ENCODE peak calls at places on chromosomes 11 and 22, in eight cellular contexts. One of them, this sample, is unnamed.

GRCh38 chr22:26564672-26565071 is 25.3 kb downstream of the TPST2 start:
- DNase-seq in anterior cingulate cortex: no peak
- DNase-seq in heart right ventricle: no peak
- DNase-seq in DMS153: no peak
- DNase-seq in ovary: no peak
- DNase-seq in CD4-positive, alpha-beta T cell: no peak
- DNase-seq in endothelial cell: no peak
- DNase-seq in stimulated activated CD8-positive, alpha-beta memory T cell treated with anti-CD3 and anti-CD28 coated beads, Interleukin-4, amount 100 ng/mL, for 1 hour: no peak
- DNase-seq in this sample: no peak

GRCh38 chr22:23754980-23755636 is 883 bp upstream of the VPREB3 start:
- DNase-seq in CD4-positive, alpha-beta T cell: no peak
- DNase-seq in anterior cingulate cortex: no peak
- DNase-seq in stimulated activated CD8-positive, alpha-beta memory T cell treated with anti-CD3 and anti-CD28 coated beads, Interleukin-4, amount 100 ng/mL, for 1 hour: no peak
- DNase-seq in endothelial cell: no peak
- DNase-seq in ovary: no peak
- DNase-seq in heart right ventricle: no peak
- DNase-seq in DMS153: no peak
- DNase-seq in this sample: no peak

GRCh38 chr11:33315822-33316221 is 58.6 kb downstream of the HIPK3 start:
- DNase-seq in CD4-positive, alpha-beta T cell: no peak
- DNase-seq in ovary: no peak
- DNase-seq in endothelial cell: no peak
- DNase-seq in heart right ventricle: no peak
- DNase-seq in stimulated activated CD8-positive, alpha-beta memory T cell treated with anti-CD3 and anti-CD28 coated beads, Interleukin-4, amount 100 ng/mL, for 1 hour: no peak
- DNase-seq in anterior cingulate cortex: no peak
- DNase-seq in DMS153: no peak
- DNase-seq in this sample: no peak

GRCh38 chr11:42528471-42528870 is 783.3 kb upstream of the API5 start:
- DNase-seq in heart right ventricle: no peak
- DNase-seq in stimulated activated CD8-positive, alpha-beta memory T cell treated with anti-CD3 and anti-CD28 coated beads, Interleukin-4, amount 100 ng/mL, for 1 hour: no peak
- DNase-seq in ovary: no peak
- DNase-seq in endothelial cell: no peak
- DNase-seq in DMS153: no peak
- DNase-seq in CD4-positive, alpha-beta T cell: no peak
- DNase-seq in anterior cingulate cortex: no peak
- DNase-seq in this sample: no peak

GRCh38 chr11:129249351-129249750 is 57.2 kb upstream of the ARHGAP32 start:
- DNase-seq in CD4-positive, alpha-beta T cell: no peak
- DNase-seq in stimulated activated CD8-positive, alpha-beta memory T cell treated with anti-CD3 and anti-CD28 coated beads, Interleukin-4, amount 100 ng/mL, for 1 hour: no peak
- DNase-seq in DMS153: no peak
- DNase-seq in heart right ventricle: no peak
- DNase-seq in ovary: no peak
- DNase-seq in endothelial cell: no peak
- DNase-seq in anterior cingulate cortex: no peak
- DNase-seq in this sample: no peak

GRCh38 chr11:113572349-113572748 is 97.2 kb upstream of the DRD2 start:
- DNase-seq in stimulated activated CD8-positive, alpha-beta memory T cell treated with anti-CD3 and anti-CD28 coated beads, Interleukin-4, amount 100 ng/mL, for 1 hour: no peak
- DNase-seq in anterior cingulate cortex: no peak
- DNase-seq in CD4-positive, alpha-beta T cell: no peak
- DNase-seq in DMS153: no peak
- DNase-seq in ovary: no peak
- DNase-seq in heart right ventricle: no peak
- DNase-seq in endothelial cell: no peak
- DNase-seq in this sample: no peak

GRCh38 chr22:24550902-24551229 is 4.1 kb downstream of the GUCD1 start:
- DNase-seq in heart right ventricle: no peak
- DNase-seq in CD4-positive, alpha-beta T cell: no peak
- DNase-seq in DMS153: no peak
- DNase-seq in stimulated activated CD8-positive, alpha-beta memory T cell treated with anti-CD3 and anti-CD28 coated beads, Interleukin-4, amount 100 ng/mL, for 1 hour: no peak
- DNase-seq in anterior cingulate cortex: no peak
- DNase-seq in ovary: no peak
- DNase-seq in endothelial cell: no peak
- DNase-seq in this sample: no peak

GRCh38 chr22:29269731-29270474 is 1.8 kb downstream of the EWSR1 start:
- DNase-seq in ovary: peak
- DNase-seq in CD4-positive, alpha-beta T cell: no peak
- DNase-seq in heart right ventricle: no peak
- DNase-seq in DMS153: no peak
- DNase-seq in endothelial cell: no peak
- DNase-seq in stimulated activated CD8-positive, alpha-beta memory T cell treated with anti-CD3 and anti-CD28 coated beads, Interleukin-4, amount 100 ng/mL, for 1 hour: no peak
- DNase-seq in anterior cingulate cortex: no peak
- DNase-seq in this sample: no peak

GRCh38 chr22:38005943-38006342 is 21.6 kb upstream of the SOX10 start:
- DNase-seq in heart right ventricle: no peak
- DNase-seq in ovary: no peak
- DNase-seq in anterior cingulate cortex: no peak
- DNase-seq in DMS153: no peak
- DNase-seq in stimulated activated CD8-positive, alpha-beta memory T cell treated with anti-CD3 and anti-CD28 coated beads, Interleukin-4, amount 100 ng/mL, for 1 hour: no peak
- DNase-seq in endothelial cell: no peak
- DNase-seq in CD4-positive, alpha-beta T cell: no peak
- DNase-seq in this sample: no peak

GRCh38 chr11:133082453-133082781 is 449.9 kb downstream of the OPCML start:
- DNase-seq in heart right ventricle: peak
- DNase-seq in stimulated activated CD8-positive, alpha-beta memory T cell treated with anti-CD3 and anti-CD28 coated beads, Interleukin-4, amount 100 ng/mL, for 1 hour: no peak
- DNase-seq in ovary: peak
- DNase-seq in CD4-positive, alpha-beta T cell: no peak
- DNase-seq in endothelial cell: peak
- DNase-seq in DMS153: no peak
- DNase-seq in anterior cingulate cortex: no peak
- DNase-seq in this sample: no peak

GRCh38 chr22:17121235-17122195 is at the start of gene TMEM121B:
- DNase-seq in anterior cingulate cortex: peak
- DNase-seq in stimulated activated CD8-positive, alpha-beta memory T cell treated with anti-CD3 and anti-CD28 coated beads, Interleukin-4, amount 100 ng/mL, for 1 hour: no peak
- DNase-seq in CD4-positive, alpha-beta T cell: no peak
- DNase-seq in heart right ventricle: peak
- DNase-seq in DMS153: peak
- DNase-seq in endothelial cell: peak
- DNase-seq in ovary: peak
- DNase-seq in this sample: peak

GRCh38 chr22:43136255-43136654 is 6.9 kb downstream of the MCAT start:
- DNase-seq in CD4-positive, alpha-beta T cell: no peak
- DNase-seq in heart right ventricle: no peak
- DNase-seq in endothelial cell: peak
- DNase-seq in stimulated activated CD8-positive, alpha-beta memory T cell treated with anti-CD3 and anti-CD28 coated beads, Interleukin-4, amount 100 ng/mL, for 1 hour: peak
- DNase-seq in DMS153: no peak
- DNase-seq in anterior cingulate cortex: no peak
- DNase-seq in ovary: no peak
- DNase-seq in this sample: no peak

GRCh38 chr22:24148586-24148985 is 32.7 kb upstream of the SUSD2 start:
- DNase-seq in CD4-positive, alpha-beta T cell: no peak
- DNase-seq in endothelial cell: no peak
- DNase-seq in heart right ventricle: no peak
- DNase-seq in stimulated activated CD8-positive, alpha-beta memory T cell treated with anti-CD3 and anti-CD28 coated beads, Interleukin-4, amount 100 ng/mL, for 1 hour: no peak
- DNase-seq in anterior cingulate cortex: no peak
- DNase-seq in DMS153: no peak
- DNase-seq in ovary: no peak
- DNase-seq in this sample: no peak

GRCh38 chr22:35230417-35230816 is 26.9 kb upstream of the HMGXB4 start:
- DNase-seq in stimulated activated CD8-positive, alpha-beta memory T cell treated with anti-CD3 and anti-CD28 coated beads, Interleukin-4, amount 100 ng/mL, for 1 hour: no peak
- DNase-seq in DMS153: no peak
- DNase-seq in anterior cingulate cortex: no peak
- DNase-seq in ovary: no peak
- DNase-seq in CD4-positive, alpha-beta T cell: no peak
- DNase-seq in heart right ventricle: no peak
- DNase-seq in endothelial cell: no peak
- DNase-seq in this sample: no peak

GRCh38 chr22:45600791-45601730 is 70.6 kb upstream of the ATXN10 start:
- DNase-seq in CD4-positive, alpha-beta T cell: no peak
- DNase-seq in endothelial cell: no peak
- DNase-seq in ovary: no peak
- DNase-seq in stimulated activated CD8-positive, alpha-beta memory T cell treated with anti-CD3 and anti-CD28 coated beads, Interleukin-4, amount 100 ng/mL, for 1 hour: no peak
- DNase-seq in heart right ventricle: no peak
- DNase-seq in DMS153: no peak
- DNase-seq in anterior cingulate cortex: no peak
- DNase-seq in this sample: no peak

GRCh38 chr22:19098157-19098556 is 24.1 kb downstream of the DGCR2 start:
- DNase-seq in heart right ventricle: no peak
- DNase-seq in stimulated activated CD8-positive, alpha-beta memory T cell treated with anti-CD3 and anti-CD28 coated beads, Interleukin-4, amount 100 ng/mL, for 1 hour: no peak
- DNase-seq in endothelial cell: no peak
- DNase-seq in DMS153: no peak
- DNase-seq in anterior cingulate cortex: no peak
- DNase-seq in CD4-positive, alpha-beta T cell: no peak
- DNase-seq in ovary: no peak
- DNase-seq in this sample: no peak

GRCh38 chr11:62120466-62120865 is 3.3 kb upstream of the INCENP start:
- DNase-seq in CD4-positive, alpha-beta T cell: no peak
- DNase-seq in ovary: no peak
- DNase-seq in anterior cingulate cortex: no peak
- DNase-seq in heart right ventricle: no peak
- DNase-seq in endothelial cell: no peak
- DNase-seq in DMS153: no peak
- DNase-seq in stimulated activated CD8-positive, alpha-beta memory T cell treated with anti-CD3 and anti-CD28 coated beads, Interleukin-4, amount 100 ng/mL, for 1 hour: no peak
- DNase-seq in this sample: no peak

GRCh38 chr22:37663521-37664140 is 5.1 kb downstream of the PDXP start:
- DNase-seq in CD4-positive, alpha-beta T cell: no peak
- DNase-seq in stimulated activated CD8-positive, alpha-beta memory T cell treated with anti-CD3 and anti-CD28 coated beads, Interleukin-4, amount 100 ng/mL, for 1 hour: no peak
- DNase-seq in ovary: no peak
- DNase-seq in endothelial cell: no peak
- DNase-seq in heart right ventricle: no peak
- DNase-seq in DMS153: no peak
- DNase-seq in anterior cingulate cortex: no peak
- DNase-seq in this sample: no peak

GRCh38 chr11:63813035-63813562 is at the start of gene SPINDOC:
- DNase-seq in ovary: peak
- DNase-seq in CD4-positive, alpha-beta T cell: peak
- DNase-seq in stimulated activated CD8-positive, alpha-beta memory T cell treated with anti-CD3 and anti-CD28 coated beads, Interleukin-4, amount 100 ng/mL, for 1 hour: peak
- DNase-seq in heart right ventricle: peak
- DNase-seq in endothelial cell: peak
- DNase-seq in anterior cingulate cortex: peak
- DNase-seq in DMS153: peak
- DNase-seq in this sample: peak

GRCh38 chr22:28773461-28773867 is 969 bp downstream of the CCDC117 start:
- DNase-seq in CD4-positive, alpha-beta T cell: no peak
- DNase-seq in heart right ventricle: no peak
- DNase-seq in anterior cingulate cortex: no peak
- DNase-seq in DMS153: no peak
- DNase-seq in ovary: no peak
- DNase-seq in endothelial cell: no peak
- DNase-seq in stimulated activated CD8-positive, alpha-beta memory T cell treated with anti-CD3 and anti-CD28 coated beads, Interleukin-4, amount 100 ng/mL, for 1 hour: no peak
- DNase-seq in this sample: no peak

GRCh38 chr22:43666511-43666910 is 145.6 kb downstream of the EFCAB6 start:
- DNase-seq in stimulated activated CD8-positive, alpha-beta memory T cell treated with anti-CD3 and anti-CD28 coated beads, Interleukin-4, amount 100 ng/mL, for 1 hour: no peak
- DNase-seq in heart right ventricle: no peak
- DNase-seq in endothelial cell: no peak
- DNase-seq in ovary: no peak
- DNase-seq in anterior cingulate cortex: no peak
- DNase-seq in DMS153: no peak
- DNase-seq in CD4-positive, alpha-beta T cell: no peak
- DNase-seq in this sample: no peak

GRCh38 chr11:9974375-9974774 is 310.5 kb downstream of the SWAP70 start:
- DNase-seq in heart right ventricle: no peak
- DNase-seq in stimulated activated CD8-positive, alpha-beta memory T cell treated with anti-CD3 and anti-CD28 coated beads, Interleukin-4, amount 100 ng/mL, for 1 hour: no peak
- DNase-seq in endothelial cell: no peak
- DNase-seq in ovary: no peak
- DNase-seq in CD4-positive, alpha-beta T cell: no peak
- DNase-seq in DMS153: no peak
- DNase-seq in anterior cingulate cortex: no peak
- DNase-seq in this sample: no peak

GRCh38 chr11:102187416-102188125 is 77.3 kb downstream of the YAP1 start:
- DNase-seq in stimulated activated CD8-positive, alpha-beta memory T cell treated with anti-CD3 and anti-CD28 coated beads, Interleukin-4, amount 100 ng/mL, for 1 hour: no peak
- DNase-seq in anterior cingulate cortex: no peak
- DNase-seq in endothelial cell: no peak
- DNase-seq in DMS153: no peak
- DNase-seq in heart right ventricle: no peak
- DNase-seq in CD4-positive, alpha-beta T cell: no peak
- DNase-seq in ovary: no peak
- DNase-seq in this sample: no peak

GRCh38 chr22:26367402-26368245 is 61.4 kb upstream of the ASPHD2 start:
- DNase-seq in ovary: no peak
- DNase-seq in DMS153: peak
- DNase-seq in heart right ventricle: no peak
- DNase-seq in anterior cingulate cortex: no peak
- DNase-seq in endothelial cell: peak
- DNase-seq in CD4-positive, alpha-beta T cell: peak
- DNase-seq in stimulated activated CD8-positive, alpha-beta memory T cell treated with anti-CD3 and anti-CD28 coated beads, Interleukin-4, amount 100 ng/mL, for 1 hour: peak
- DNase-seq in this sample: no peak

GRCh38 chr11:46669606-46670243 is 30.7 kb downstream of the ARHGAP1 start:
- DNase-seq in endothelial cell: no peak
- DNase-seq in heart right ventricle: no peak
- DNase-seq in CD4-positive, alpha-beta T cell: no peak
- DNase-seq in stimulated activated CD8-positive, alpha-beta memory T cell treated with anti-CD3 and anti-CD28 coated beads, Interleukin-4, amount 100 ng/mL, for 1 hour: no peak
- DNase-seq in DMS153: no peak
- DNase-seq in anterior cingulate cortex: no peak
- DNase-seq in ovary: no peak
- DNase-seq in this sample: no peak

GRCh38 chr11:118343981-118344521 is at the start of gene CD3G:
- DNase-seq in endothelial cell: no peak
- DNase-seq in CD4-positive, alpha-beta T cell: peak
- DNase-seq in heart right ventricle: no peak
- DNase-seq in DMS153: no peak
- DNase-seq in anterior cingulate cortex: no peak
- DNase-seq in ovary: no peak
- DNase-seq in stimulated activated CD8-positive, alpha-beta memory T cell treated with anti-CD3 and anti-CD28 coated beads, Interleukin-4, amount 100 ng/mL, for 1 hour: peak
- DNase-seq in this sample: no peak

GRCh38 chr11:12854829-12855228 is 154.3 kb upstream of the RASSF10 start:
- DNase-seq in endothelial cell: no peak
- DNase-seq in ovary: no peak
- DNase-seq in heart right ventricle: no peak
- DNase-seq in DMS153: no peak
- DNase-seq in anterior cingulate cortex: no peak
- DNase-seq in CD4-positive, alpha-beta T cell: no peak
- DNase-seq in stimulated activated CD8-positive, alpha-beta memory T cell treated with anti-CD3 and anti-CD28 coated beads, Interleukin-4, amount 100 ng/mL, for 1 hour: no peak
- DNase-seq in this sample: no peak

This sample was measured in ascending aorta.